ENCODE peak calls at places on chromosomes 5 and 9, in six cellular contexts. T, H, O, U, Q and R are unnamed samples.

GRCh38 chr5:62284946-62285891 is 20.8 kb upstream of the KIF2A start:
- DNase-seq in O (no peak), H (no peak), U (no peak), Q (no peak), T (no peak), R (peak; percentile 79)

GRCh38 chr9:80873861-80874260 is 815.5 kb downstream of the TLE1 start:
- DNase-seq in H (no peak), O (no peak), U (no peak), T (no peak), Q (no peak), R (no peak)

GRCh38 chr5:23507278-23507685 is at the start of gene PRDM9:
- DNase-seq in T (no peak), H (peak; percentile 98), O (no peak), U (no peak), Q (peak; percentile 88), R (no peak)

GRCh38 chr9:7216004-7216821 is 458.4 kb downstream of the KDM4C start:
- DNase-seq in T (no peak), Q (no peak), H (no peak), O (no peak), U (peak; percentile 0), R (peak; percentile 61)

GRCh38 chr5:10524376-10525123 is 39.3 kb upstream of the ANKRD33B start:
- DNase-seq in H (no peak), U (no peak), Q (no peak), T (no peak), O (no peak), R (no peak)

GRCh38 chr5:147911427-147911826 is 5.1 kb upstream of the C5orf46 start:
- DNase-seq in H (no peak), Q (no peak), U (no peak), T (no peak), O (no peak), R (no peak)

GRCh38 chr5:175519006-175519405 is 40.6 kb downstream of the SFXN1 start:
- DNase-seq in H (no peak), U (no peak), T (no peak), O (no peak), Q (no peak), R (no peak)

GRCh38 chr9:116490321-116490720 is 196.8 kb upstream of the TRIM32 start:
- DNase-seq in T (no peak), O (no peak), H (no peak), Q (no peak), U (no peak), R (no peak)

GRCh38 chr9:131394464-131395026 is 659 bp downstream of the PRRC2B start:
- DNase-seq in O (peak; percentile 66), U (peak; percentile 36), H (no peak), Q (peak; percentile 39), T (no peak), R (peak; percentile 81)

GRCh38 chr5:97455996-97456395 is 272.9 kb upstream of the RIOK2 start:
- DNase-seq in O (no peak), H (no peak), Q (no peak), T (no peak), U (no peak), R (no peak)

GRCh38 chr9:91844170-91844569 is 105.9 kb downstream of the ROR2 start:
- DNase-seq in Q (no peak), U (no peak), H (no peak), O (no peak), T (no peak), R (peak; percentile 35)

GRCh38 chr9:127311239-127311741 is 46.7 kb downstream of the GARNL3 start:
- DNase-seq in T (peak; percentile 85), U (peak; percentile 20), O (no peak), Q (peak; percentile 54), H (peak; percentile 39), R (no peak)

GRCh38 chr9:95509851-95510529 is 6.8 kb downstream of the PTCH1 start:
- DNase-seq in Q (no peak), T (no peak), U (no peak), H (peak; percentile 64), O (no peak), R (peak; percentile 54)

GRCh38 chr9:1005043-1005667 is 28.7 kb downstream of the DMRT3 start:
- DNase-seq in H (peak; percentile 25), T (peak; percentile 13), Q (peak; percentile 29), U (no peak), O (no peak), R (no peak)

GRCh38 chr5:69329905-69330489 is 2.6 kb downstream of the CCDC125 start:
- DNase-seq in T (no peak), H (no peak), U (no peak), O (no peak), Q (no peak), R (no peak)